ENCODE peak calls at places on chromosomes 7 and 10, in eight cellular contexts. One of them, this sample, is unnamed.

GRCh38 chr7:45985902-45986301 is 64.8 kb upstream of the IGFBP3 start:
- DNase-seq in AG09319: no peak
- DNase-seq in PC-3: peak; percentile 46
- DNase-seq in choroid plexus epithelial cell: peak; percentile 73
- DNase-seq in endodermal cell: peak; percentile 43
- DNase-seq in endothelial cell: no peak
- DNase-seq in adrenal gland: no peak
- DNase-seq in lower leg skin: no peak
- DNase-seq in this sample: peak; percentile 56

GRCh38 chr7:98418636-98419315 is 17.9 kb upstream of the BAIAP2L1 start:
- DNase-seq in PC-3: peak; percentile 98
- DNase-seq in AG09319: peak; percentile 70
- DNase-seq in lower leg skin: no peak
- DNase-seq in choroid plexus epithelial cell: peak; percentile 92
- DNase-seq in endodermal cell: peak; percentile 57
- DNase-seq in endothelial cell: no peak
- DNase-seq in adrenal gland: peak; percentile 89
- DNase-seq in this sample: no peak

GRCh38 chr7:50795253-50795652 is 12.6 kb upstream of the GRB10 start:
- DNase-seq in PC-3: no peak
- DNase-seq in choroid plexus epithelial cell: no peak
- DNase-seq in lower leg skin: no peak
- DNase-seq in AG09319: no peak
- DNase-seq in endothelial cell: no peak
- DNase-seq in adrenal gland: no peak
- DNase-seq in endodermal cell: peak; percentile 38
- DNase-seq in this sample: no peak

GRCh38 chr7:11294965-11295364 is 321.3 kb downstream of the PHF14 start:
- DNase-seq in lower leg skin: no peak
- DNase-seq in endodermal cell: no peak
- DNase-seq in adrenal gland: no peak
- DNase-seq in AG09319: no peak
- DNase-seq in PC-3: peak; percentile 32
- DNase-seq in endothelial cell: no peak
- DNase-seq in choroid plexus epithelial cell: no peak
- DNase-seq in this sample: no peak

GRCh38 chr7:124799448-124799847 is 33.9 kb upstream of the GPR37 start:
- DNase-seq in AG09319: no peak
- DNase-seq in adrenal gland: no peak
- DNase-seq in endothelial cell: no peak
- DNase-seq in endodermal cell: no peak
- DNase-seq in choroid plexus epithelial cell: no peak
- DNase-seq in lower leg skin: no peak
- DNase-seq in PC-3: no peak
- DNase-seq in this sample: no peak

GRCh38 chr7:19061331-19061730 is 56.1 kb downstream of the TWIST1 start:
- DNase-seq in lower leg skin: no peak
- DNase-seq in endothelial cell: no peak
- DNase-seq in choroid plexus epithelial cell: peak; percentile 35
- DNase-seq in AG09319: no peak
- DNase-seq in endodermal cell: no peak
- DNase-seq in adrenal gland: no peak
- DNase-seq in PC-3: no peak
- DNase-seq in this sample: no peak

GRCh38 chr10:44958897-44959242 is 732 bp upstream of the RASSF4 start:
- DNase-seq in adrenal gland: no peak
- DNase-seq in AG09319: no peak
- DNase-seq in choroid plexus epithelial cell: no peak
- DNase-seq in endodermal cell: no peak
- DNase-seq in lower leg skin: no peak
- DNase-seq in endothelial cell: no peak
- DNase-seq in PC-3: no peak
- DNase-seq in this sample: no peak

GRCh38 chr7:86814980-86815379 is 171.3 kb downstream of the GRM3 start:
- DNase-seq in endothelial cell: peak; percentile 28
- DNase-seq in adrenal gland: peak; percentile 27
- DNase-seq in PC-3: peak; percentile 38
- DNase-seq in choroid plexus epithelial cell: peak; percentile 11
- DNase-seq in AG09319: no peak
- DNase-seq in lower leg skin: no peak
- DNase-seq in endodermal cell: peak; percentile 59
- DNase-seq in this sample: peak; percentile 25

GRCh38 chr7:21355406-21355874 is 72.4 kb upstream of the SP4 start:
- DNase-seq in adrenal gland: no peak
- DNase-seq in endothelial cell: no peak
- DNase-seq in PC-3: no peak
- DNase-seq in lower leg skin: no peak
- DNase-seq in endodermal cell: no peak
- DNase-seq in choroid plexus epithelial cell: no peak
- DNase-seq in AG09319: no peak
- DNase-seq in this sample: no peak

GRCh38 chr7:78501064-78501463 is 702.5 kb downstream of the PHTF2 start:
- DNase-seq in endothelial cell: no peak
- DNase-seq in adrenal gland: no peak
- DNase-seq in choroid plexus epithelial cell: no peak
- DNase-seq in AG09319: no peak
- DNase-seq in PC-3: no peak
- DNase-seq in endodermal cell: no peak
- DNase-seq in lower leg skin: no peak
- DNase-seq in this sample: no peak

GRCh38 chr10:133397938-133398337 is 4.0 kb downstream of the MTG1 start:
- DNase-seq in lower leg skin: no peak
- DNase-seq in AG09319: no peak
- DNase-seq in choroid plexus epithelial cell: peak; percentile 42
- DNase-seq in PC-3: peak; percentile 78
- DNase-seq in endothelial cell: no peak
- DNase-seq in endodermal cell: no peak
- DNase-seq in adrenal gland: no peak
- DNase-seq in this sample: no peak

GRCh38 chr7:92466682-92467081 is 11.1 kb downstream of the ERVW-1 start:
- DNase-seq in lower leg skin: no peak
- DNase-seq in AG09319: no peak
- DNase-seq in endodermal cell: no peak
- DNase-seq in choroid plexus epithelial cell: no peak
- DNase-seq in adrenal gland: no peak
- DNase-seq in endothelial cell: no peak
- DNase-seq in PC-3: no peak
- DNase-seq in this sample: no peak

GRCh38 chr7:79454325-79454960 is 976 bp upstream of the MAGI2 start:
- DNase-seq in adrenal gland: peak; percentile 56
- DNase-seq in choroid plexus epithelial cell: peak; percentile 65
- DNase-seq in endothelial cell: peak; percentile 57
- DNase-seq in lower leg skin: no peak
- DNase-seq in AG09319: no peak
- DNase-seq in PC-3: no peak
- DNase-seq in endodermal cell: peak; percentile 78
- DNase-seq in this sample: peak; percentile 68

GRCh38 chr7:2049111-2049781 is 183.5 kb downstream of the MAD1L1 start:
- DNase-seq in adrenal gland: no peak
- DNase-seq in endothelial cell: no peak
- DNase-seq in lower leg skin: no peak
- DNase-seq in AG09319: no peak
- DNase-seq in PC-3: no peak
- DNase-seq in endodermal cell: no peak
- DNase-seq in choroid plexus epithelial cell: no peak
- DNase-seq in this sample: no peak

GRCh38 chr10:122974034-122974433 is 6.2 kb upstream of the PSTK start:
- DNase-seq in endodermal cell: no peak
- DNase-seq in lower leg skin: no peak
- DNase-seq in choroid plexus epithelial cell: peak; percentile 32
- DNase-seq in endothelial cell: no peak
- DNase-seq in PC-3: no peak
- DNase-seq in adrenal gland: no peak
- DNase-seq in AG09319: no peak
- DNase-seq in this sample: peak; percentile 13

GRCh38 chr10:92695679-92696605 is 6.2 kb downstream of the HHEX start:
- DNase-seq in AG09319: no peak
- DNase-seq in adrenal gland: peak; percentile 87
- DNase-seq in endodermal cell: peak; percentile 80
- DNase-seq in choroid plexus epithelial cell: peak; percentile 64
- DNase-seq in lower leg skin: no peak
- DNase-seq in PC-3: no peak
- DNase-seq in endothelial cell: peak; percentile 50
- DNase-seq in this sample: peak; percentile 59

GRCh38 chr10:74406006-74406405 is 255.0 kb downstream of the ADK start:
- DNase-seq in endothelial cell: no peak
- DNase-seq in AG09319: no peak
- DNase-seq in PC-3: no peak
- DNase-seq in choroid plexus epithelial cell: no peak
- DNase-seq in lower leg skin: no peak
- DNase-seq in endodermal cell: no peak
- DNase-seq in adrenal gland: no peak
- DNase-seq in this sample: no peak

GRCh38 chr7:47087866-47088265 is 494.0 kb downstream of the TNS3 start:
- DNase-seq in lower leg skin: no peak
- DNase-seq in AG09319: no peak
- DNase-seq in adrenal gland: no peak
- DNase-seq in PC-3: peak; percentile 69
- DNase-seq in choroid plexus epithelial cell: peak; percentile 37
- DNase-seq in endodermal cell: no peak
- DNase-seq in endothelial cell: no peak
- DNase-seq in this sample: no peak

GRCh38 chr7:27958933-27959548 is 219.1 kb downstream of the TAX1BP1 start:
- DNase-seq in choroid plexus epithelial cell: no peak
- DNase-seq in adrenal gland: no peak
- DNase-seq in endodermal cell: no peak
- DNase-seq in lower leg skin: no peak
- DNase-seq in endothelial cell: no peak
- DNase-seq in PC-3: no peak
- DNase-seq in AG09319: no peak
- DNase-seq in this sample: no peak

GRCh38 chr7:50502001-50502684 is 52.0 kb upstream of the FIGNL1 start:
- DNase-seq in adrenal gland: peak; percentile 87
- DNase-seq in endodermal cell: no peak
- DNase-seq in AG09319: peak; percentile 54
- DNase-seq in lower leg skin: peak; percentile 76
- DNase-seq in choroid plexus epithelial cell: peak; percentile 98
- DNase-seq in endothelial cell: no peak
- DNase-seq in PC-3: peak; percentile 47
- DNase-seq in this sample: no peak

GRCh38 chr7:68109299-68109698 is 1112.7 kb downstream of the TYW1 start:
- DNase-seq in endothelial cell: no peak
- DNase-seq in endodermal cell: no peak
- DNase-seq in PC-3: no peak
- DNase-seq in lower leg skin: no peak
- DNase-seq in AG09319: no peak
- DNase-seq in adrenal gland: no peak
- DNase-seq in choroid plexus epithelial cell: no peak
- DNase-seq in this sample: no peak

GRCh38 chr7:158070222-158070920 is 517.3 kb downstream of the PTPRN2 start:
- DNase-seq in adrenal gland: no peak
- DNase-seq in PC-3: no peak
- DNase-seq in choroid plexus epithelial cell: no peak
- DNase-seq in endodermal cell: no peak
- DNase-seq in lower leg skin: no peak
- DNase-seq in endothelial cell: no peak
- DNase-seq in AG09319: no peak
- DNase-seq in this sample: no peak

GRCh38 chr10:110764378-110764777 is 107.3 kb upstream of the PDCD4 start:
- DNase-seq in PC-3: no peak
- DNase-seq in lower leg skin: no peak
- DNase-seq in adrenal gland: no peak
- DNase-seq in endodermal cell: no peak
- DNase-seq in endothelial cell: no peak
- DNase-seq in choroid plexus epithelial cell: no peak
- DNase-seq in AG09319: no peak
- DNase-seq in this sample: no peak

GRCh38 chr10:46323176-46323575 is 36.4 kb downstream of the ANTXRL start:
- DNase-seq in endodermal cell: no peak
- DNase-seq in endothelial cell: no peak
- DNase-seq in choroid plexus epithelial cell: no peak
- DNase-seq in adrenal gland: no peak
- DNase-seq in AG09319: no peak
- DNase-seq in lower leg skin: no peak
- DNase-seq in PC-3: no peak
- DNase-seq in this sample: no peak

GRCh38 chr10:45418859-45419672 is 45.0 kb downstream of the ALOX5 start:
- DNase-seq in endothelial cell: peak; percentile 68
- DNase-seq in AG09319: no peak
- DNase-seq in lower leg skin: peak; percentile 48
- DNase-seq in choroid plexus epithelial cell: peak; percentile 33
- DNase-seq in adrenal gland: peak; percentile 64
- DNase-seq in endodermal cell: peak; percentile 90
- DNase-seq in PC-3: no peak
- DNase-seq in this sample: peak; percentile 63

GRCh38 chr10:71888623-71889387 is 37.8 kb upstream of the PSAP start:
- DNase-seq in lower leg skin: peak; percentile 81
- DNase-seq in endodermal cell: peak; percentile 79
- DNase-seq in endothelial cell: peak; percentile 35
- DNase-seq in adrenal gland: peak; percentile 85
- DNase-seq in PC-3: peak; percentile 42
- DNase-seq in AG09319: peak; percentile 88
- DNase-seq in choroid plexus epithelial cell: peak; percentile 88
- DNase-seq in this sample: peak; percentile 66
- TF ChIP-seq CTCF in lower leg skin: no peak
- TF ChIP-seq CTCF in endodermal cell: no peak
- TF ChIP-seq CTCF in endothelial cell: no peak
- TF ChIP-seq CTCF in adrenal gland: no peak
- TF ChIP-seq CTCF in PC-3: peak; percentile 22
- TF ChIP-seq CTCF in AG09319: no peak
- TF ChIP-seq CTCF in choroid plexus epithelial cell: peak; percentile 2
- TF ChIP-seq CTCF in this sample: peak; percentile 24

DNA sequence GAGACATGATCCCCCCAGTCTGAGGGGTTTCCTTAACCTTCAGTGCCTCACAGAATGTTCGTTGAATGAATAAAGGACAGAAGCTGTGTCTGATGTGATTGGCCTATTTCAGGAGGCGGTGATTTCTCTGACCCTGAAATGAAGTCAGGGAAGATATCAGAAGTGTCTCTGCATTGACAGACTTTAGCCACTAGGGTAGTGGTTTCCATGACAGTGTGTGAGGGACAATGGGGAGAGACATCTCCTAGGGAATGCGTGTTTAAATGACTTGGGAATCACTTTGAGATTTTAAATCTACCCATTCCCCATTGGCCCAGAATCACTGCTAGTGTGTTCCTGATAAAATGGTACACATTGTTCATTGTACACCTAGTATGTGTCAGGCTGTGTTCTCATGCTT is 132.0 kb downstream of the CFAP58 start:
- DNase-seq in endodermal cell: no peak
- DNase-seq in choroid plexus epithelial cell: no peak
- DNase-seq in AG09319: no peak
- DNase-seq in PC-3: no peak
- DNase-seq in lower leg skin: no peak
- DNase-seq in endothelial cell: no peak
- DNase-seq in adrenal gland: no peak
- DNase-seq in this sample: no peak
- TF ChIP-seq CTCF in endodermal cell: peak; percentile 70
- TF ChIP-seq CTCF in choroid plexus epithelial cell: no peak
- TF ChIP-seq CTCF in AG09319: no peak
- TF ChIP-seq CTCF in PC-3: peak; percentile 27
- TF ChIP-seq CTCF in lower leg skin: no peak
- TF ChIP-seq CTCF in endothelial cell: peak; percentile 45
- TF ChIP-seq CTCF in adrenal gland: no peak
- TF ChIP-seq CTCF in this sample: no peak

GRCh38 chr10:125700355-125700911 is 17.5 kb upstream of the TEX36 start:
- DNase-seq in choroid plexus epithelial cell: peak; percentile 71
- DNase-seq in lower leg skin: no peak
- DNase-seq in endodermal cell: no peak
- DNase-seq in endothelial cell: no peak
- DNase-seq in AG09319: no peak
- DNase-seq in PC-3: peak; percentile 37
- DNase-seq in adrenal gland: no peak
- DNase-seq in this sample: no peak
- TF ChIP-seq CTCF in choroid plexus epithelial cell: no peak
- TF ChIP-seq CTCF in lower leg skin: no peak
- TF ChIP-seq CTCF in endodermal cell: no peak
- TF ChIP-seq CTCF in endothelial cell: no peak
- TF ChIP-seq CTCF in AG09319: peak; percentile 42
- TF ChIP-seq CTCF in PC-3: peak; percentile 54
- TF ChIP-seq CTCF in adrenal gland: no peak
- TF ChIP-seq CTCF in this sample: peak; percentile 24

GRCh38 chr7:112433289-112433688 is 17.0 kb upstream of the IFRD1 start:
- DNase-seq in endodermal cell: no peak
- DNase-seq in AG09319: no peak
- DNase-seq in adrenal gland: no peak
- DNase-seq in choroid plexus epithelial cell: no peak
- DNase-seq in lower leg skin: no peak
- DNase-seq in endothelial cell: no peak
- DNase-seq in PC-3: peak; percentile 31
- DNase-seq in this sample: no peak
- TF ChIP-seq CTCF in endodermal cell: no peak
- TF ChIP-seq CTCF in AG09319: no peak
- TF ChIP-seq CTCF in adrenal gland: no peak
- TF ChIP-seq CTCF in choroid plexus epithelial cell: no peak
- TF ChIP-seq CTCF in lower leg skin: no peak
- TF ChIP-seq CTCF in endothelial cell: no peak
- TF ChIP-seq CTCF in PC-3: no peak
- TF ChIP-seq CTCF in this sample: no peak